ENCODE peak calls at places on chromosomes 6 and 20, in eight cellular contexts. One of them, this sample, is unnamed.

GRCh38 chr6:90415178-90415577 is 118.5 kb upstream of the BACH2 start:
- DNase-seq in NCI-H774: no peak
- DNase-seq in fibroblast of the aortic adventitia: no peak
- DNase-seq in lung: peak; percentile 25
- DNase-seq in AG10803: no peak
- DNase-seq in body of pancreas: no peak
- DNase-seq in A549: no peak
- DNase-seq in NCI-H1694 treated with DMSO at 0.1 percent for 48 hours: no peak
- DNase-seq in this sample: no peak

GRCh38 chr6:81816387-81816786 is 63.9 kb upstream of the TENT5A start:
- DNase-seq in NCI-H774: no peak
- DNase-seq in fibroblast of the aortic adventitia: no peak
- DNase-seq in AG10803: no peak
- DNase-seq in lung: no peak
- DNase-seq in body of pancreas: no peak
- DNase-seq in NCI-H1694 treated with DMSO at 0.1 percent for 48 hours: peak; percentile 4
- DNase-seq in A549: no peak
- DNase-seq in this sample: no peak

GRCh38 chr20:25088267-25088666 is 6.3 kb upstream of the VSX1 start:
- DNase-seq in body of pancreas: no peak
- DNase-seq in NCI-H1694 treated with DMSO at 0.1 percent for 48 hours: no peak
- DNase-seq in NCI-H774: no peak
- DNase-seq in fibroblast of the aortic adventitia: no peak
- DNase-seq in AG10803: no peak
- DNase-seq in lung: no peak
- DNase-seq in A549: no peak
- DNase-seq in this sample: no peak

GRCh38 chr6:28922841-28923317 is 906 bp downstream of the TRIM27 start:
- DNase-seq in lung: peak; percentile 58
- DNase-seq in AG10803: peak; percentile 21
- DNase-seq in NCI-H1694 treated with DMSO at 0.1 percent for 48 hours: no peak
- DNase-seq in NCI-H774: no peak
- DNase-seq in fibroblast of the aortic adventitia: peak; percentile 45
- DNase-seq in body of pancreas: peak; percentile 41
- DNase-seq in A549: no peak
- DNase-seq in this sample: no peak

GRCh38 chr20:38222231-38222922 is 38.2 kb downstream of the KIAA1755 start:
- DNase-seq in body of pancreas: peak; percentile 66
- DNase-seq in NCI-H1694 treated with DMSO at 0.1 percent for 48 hours: peak; percentile 23
- DNase-seq in lung: peak; percentile 61
- DNase-seq in AG10803: peak; percentile 42
- DNase-seq in NCI-H774: peak; percentile 7
- DNase-seq in fibroblast of the aortic adventitia: peak; percentile 60
- DNase-seq in A549: peak; percentile 84
- DNase-seq in this sample: peak; percentile 89

GRCh38 chr20:37223053-37223452 is 38.6 kb downstream of the GHRH start:
- DNase-seq in body of pancreas: peak; percentile 4
- DNase-seq in A549: no peak
- DNase-seq in AG10803: peak; percentile 93
- DNase-seq in NCI-H774: no peak
- DNase-seq in fibroblast of the aortic adventitia: peak; percentile 89
- DNase-seq in NCI-H1694 treated with DMSO at 0.1 percent for 48 hours: no peak
- DNase-seq in lung: peak; percentile 70
- DNase-seq in this sample: peak; percentile 55

GRCh38 chr6:116580198-116580597 is 8.9 kb downstream of the RWDD1 start:
- DNase-seq in A549: no peak
- DNase-seq in body of pancreas: no peak
- DNase-seq in fibroblast of the aortic adventitia: peak; percentile 62
- DNase-seq in lung: no peak
- DNase-seq in NCI-H774: no peak
- DNase-seq in NCI-H1694 treated with DMSO at 0.1 percent for 48 hours: no peak
- DNase-seq in AG10803: peak; percentile 75
- DNase-seq in this sample: no peak

GRCh38 chr20:50366270-50367103 is 143.7 kb upstream of the PTPN1 start:
- DNase-seq in A549: no peak
- DNase-seq in body of pancreas: peak; percentile 87
- DNase-seq in NCI-H1694 treated with DMSO at 0.1 percent for 48 hours: peak; percentile 41
- DNase-seq in NCI-H774: peak; percentile 70
- DNase-seq in fibroblast of the aortic adventitia: peak; percentile 67
- DNase-seq in lung: peak; percentile 80
- DNase-seq in AG10803: peak; percentile 14
- DNase-seq in this sample: peak; percentile 76

GRCh38 chr20:3980260-3981131 is 34.9 kb downstream of the RNF24 start:
- DNase-seq in lung: no peak
- DNase-seq in A549: peak; percentile 59
- DNase-seq in NCI-H1694 treated with DMSO at 0.1 percent for 48 hours: no peak
- DNase-seq in NCI-H774: peak; percentile 48
- DNase-seq in AG10803: peak; percentile 58
- DNase-seq in fibroblast of the aortic adventitia: peak; percentile 78
- DNase-seq in body of pancreas: no peak
- DNase-seq in this sample: peak; percentile 28

GRCh38 chr6:4870821-4871494 is 94.8 kb downstream of the CDYL start:
- DNase-seq in A549: no peak
- DNase-seq in fibroblast of the aortic adventitia: no peak
- DNase-seq in NCI-H1694 treated with DMSO at 0.1 percent for 48 hours: no peak
- DNase-seq in lung: no peak
- DNase-seq in body of pancreas: no peak
- DNase-seq in AG10803: peak; percentile 35
- DNase-seq in NCI-H774: no peak
- DNase-seq in this sample: no peak

GRCh38 chr6:121247386-121247785 is 86.9 kb downstream of the TBC1D32 start:
- DNase-seq in lung: no peak
- DNase-seq in body of pancreas: no peak
- DNase-seq in NCI-H1694 treated with DMSO at 0.1 percent for 48 hours: no peak
- DNase-seq in AG10803: peak; percentile 17
- DNase-seq in fibroblast of the aortic adventitia: peak; percentile 37
- DNase-seq in A549: no peak
- DNase-seq in NCI-H774: no peak
- DNase-seq in this sample: no peak

GRCh38 chr20:1087311-1087710 is 31.1 kb upstream of the PSMF1 start:
- DNase-seq in A549: no peak
- DNase-seq in AG10803: no peak
- DNase-seq in NCI-H774: no peak
- DNase-seq in body of pancreas: no peak
- DNase-seq in fibroblast of the aortic adventitia: no peak
- DNase-seq in NCI-H1694 treated with DMSO at 0.1 percent for 48 hours: no peak
- DNase-seq in lung: no peak
- DNase-seq in this sample: no peak

GRCh38 chr6:118784641-118785164 is 109.2 kb upstream of the ASF1A start:
- DNase-seq in lung: no peak
- DNase-seq in NCI-H1694 treated with DMSO at 0.1 percent for 48 hours: no peak
- DNase-seq in NCI-H774: no peak
- DNase-seq in body of pancreas: no peak
- DNase-seq in AG10803: no peak
- DNase-seq in A549: no peak
- DNase-seq in fibroblast of the aortic adventitia: no peak
- DNase-seq in this sample: peak; percentile 87

GRCh38 chr6:73017473-73017872 is 207.8 kb downstream of the KHDC1L start:
- DNase-seq in AG10803: no peak
- DNase-seq in lung: no peak
- DNase-seq in fibroblast of the aortic adventitia: no peak
- DNase-seq in NCI-H1694 treated with DMSO at 0.1 percent for 48 hours: no peak
- DNase-seq in NCI-H774: peak; percentile 74
- DNase-seq in body of pancreas: no peak
- DNase-seq in A549: no peak
- DNase-seq in this sample: no peak

GRCh38 chr6:168619560-168620314 is 178.8 kb downstream of the SMOC2 start:
- DNase-seq in A549: no peak
- DNase-seq in fibroblast of the aortic adventitia: no peak
- DNase-seq in AG10803: no peak
- DNase-seq in NCI-H774: no peak
- DNase-seq in NCI-H1694 treated with DMSO at 0.1 percent for 48 hours: no peak
- DNase-seq in lung: no peak
- DNase-seq in body of pancreas: no peak
- DNase-seq in this sample: no peak

This sample was measured in COLO829.